ENCODE peak calls at places on chromosomes 6 and 20, in four cellular contexts. One of them, this sample, is unnamed.

GRCh38 chr6:30683137-30683979 is 3.1 kb downstream of the PPP1R18 start:
- DNase-seq in ureter: peak; percentile 58
- DNase-seq in amniotic stem cell: no peak
- DNase-seq in NCI-H1092 treated with DMSO at 0.1 percent for 48 hours: no peak
- DNase-seq in this sample: no peak

GRCh38 chr6:91566467-91566866 is 979.6 kb upstream of the MAP3K7 start:
- DNase-seq in amniotic stem cell: no peak
- DNase-seq in ureter: no peak
- DNase-seq in NCI-H1092 treated with DMSO at 0.1 percent for 48 hours: no peak
- DNase-seq in this sample: no peak

GRCh38 chr20:50293244-50294139 is 102.9 kb downstream of the CEBPB start:
- DNase-seq in ureter: no peak
- DNase-seq in amniotic stem cell: no peak
- DNase-seq in NCI-H1092 treated with DMSO at 0.1 percent for 48 hours: no peak
- DNase-seq in this sample: no peak

GRCh38 chr20:2164421-2164820 is 62.8 kb downstream of the STK35 start:
- DNase-seq in ureter: no peak
- DNase-seq in amniotic stem cell: no peak
- DNase-seq in NCI-H1092 treated with DMSO at 0.1 percent for 48 hours: no peak
- DNase-seq in this sample: no peak

GRCh38 chr20:25000268-25000801 is 7.8 kb upstream of the APMAP start:
- DNase-seq in ureter: peak; percentile 85
- DNase-seq in amniotic stem cell: peak; percentile 28
- DNase-seq in NCI-H1092 treated with DMSO at 0.1 percent for 48 hours: no peak
- DNase-seq in this sample: no peak

GRCh38 chr6:106163966-106164877 is 78.1 kb downstream of the PRDM1 start:
- DNase-seq in NCI-H1092 treated with DMSO at 0.1 percent for 48 hours: no peak
- DNase-seq in ureter: no peak
- DNase-seq in amniotic stem cell: no peak
- DNase-seq in this sample: no peak

GRCh38 chr20:63351811-63352591 is 9.1 kb downstream of the CHRNA4 start:
- DNase-seq in amniotic stem cell: no peak
- DNase-seq in NCI-H1092 treated with DMSO at 0.1 percent for 48 hours: peak; percentile 96
- DNase-seq in ureter: no peak
- DNase-seq in this sample: no peak

GRCh38 chr6:13261464-13261994 is 66.8 kb downstream of the TBC1D7 start:
- DNase-seq in ureter: no peak
- DNase-seq in NCI-H1092 treated with DMSO at 0.1 percent for 48 hours: no peak
- DNase-seq in amniotic stem cell: no peak
- DNase-seq in this sample: no peak

GRCh38 chr20:62647521-62648317 is 5.4 kb downstream of the SLCO4A1 start:
- DNase-seq in NCI-H1092 treated with DMSO at 0.1 percent for 48 hours: peak; percentile 12
- DNase-seq in amniotic stem cell: no peak
- DNase-seq in ureter: no peak
- DNase-seq in this sample: no peak

GRCh38 chr6:162733489-162733888 is 5.7 kb downstream of the PACRG start:
- DNase-seq in NCI-H1092 treated with DMSO at 0.1 percent for 48 hours: no peak
- DNase-seq in amniotic stem cell: no peak
- DNase-seq in ureter: no peak
- DNase-seq in this sample: no peak

GRCh38 chr20:57458400-57459160 is 66.4 kb downstream of the CTCFL start:
- DNase-seq in ureter: peak; percentile 72
- DNase-seq in NCI-H1092 treated with DMSO at 0.1 percent for 48 hours: no peak
- DNase-seq in amniotic stem cell: no peak
- DNase-seq in this sample: peak; percentile 24

GRCh38 chr20:25372584-25373336 is 17.9 kb downstream of the ABHD12 start:
- DNase-seq in ureter: no peak
- DNase-seq in NCI-H1092 treated with DMSO at 0.1 percent for 48 hours: no peak
- DNase-seq in amniotic stem cell: peak; percentile 54
- DNase-seq in this sample: no peak

GRCh38 chr20:38667417-38667956 is 56.8 kb upstream of the SLC32A1 start:
- DNase-seq in amniotic stem cell: no peak
- DNase-seq in ureter: no peak
- DNase-seq in NCI-H1092 treated with DMSO at 0.1 percent for 48 hours: no peak
- DNase-seq in this sample: no peak

GRCh38 chr20:14569631-14570030 is 232.2 kb upstream of the FLRT3 start:
- DNase-seq in amniotic stem cell: no peak
- DNase-seq in NCI-H1092 treated with DMSO at 0.1 percent for 48 hours: no peak
- DNase-seq in ureter: no peak
- DNase-seq in this sample: no peak

GRCh38 chr6:126625019-126625418 is 285.1 kb downstream of the CENPW start:
- DNase-seq in amniotic stem cell: no peak
- DNase-seq in NCI-H1092 treated with DMSO at 0.1 percent for 48 hours: no peak
- DNase-seq in ureter: no peak
- DNase-seq in this sample: no peak

GRCh38 chr6:103534107-103534506 is 1325.6 kb downstream of the HACE1 start:
- DNase-seq in amniotic stem cell: no peak
- DNase-seq in ureter: no peak
- DNase-seq in NCI-H1092 treated with DMSO at 0.1 percent for 48 hours: no peak
- DNase-seq in this sample: no peak

GRCh38 chr20:33660035-33660684 is 2.0 kb upstream of the C20orf144 start:
- DNase-seq in amniotic stem cell: no peak
- DNase-seq in ureter: no peak
- DNase-seq in NCI-H1092 treated with DMSO at 0.1 percent for 48 hours: no peak
- DNase-seq in this sample: no peak

GRCh38 chr20:46088409-46089075 is 1.2 kb downstream of the NCOA5 start:
- DNase-seq in ureter: no peak
- DNase-seq in NCI-H1092 treated with DMSO at 0.1 percent for 48 hours: no peak
- DNase-seq in amniotic stem cell: no peak
- DNase-seq in this sample: no peak

GRCh38 chr20:35040646-35041045 is 52.0 kb downstream of the TRPC4AP start:
- DNase-seq in amniotic stem cell: no peak
- DNase-seq in ureter: no peak
- DNase-seq in NCI-H1092 treated with DMSO at 0.1 percent for 48 hours: no peak
- DNase-seq in this sample: no peak

GRCh38 chr20:48070961-48071645 is 285.8 kb upstream of the SULF2 start:
- DNase-seq in ureter: no peak
- DNase-seq in NCI-H1092 treated with DMSO at 0.1 percent for 48 hours: no peak
- DNase-seq in amniotic stem cell: no peak
- DNase-seq in this sample: no peak

This sample was measured in cerebellar cortex.